ENCODE peak calls at places on chromosome 1, in eight cellular contexts. One of them, this sample, is unnamed.

GRCh38 chr1:53376742-53377437 is 49.0 kb upstream of the LRP8 start:
- DNase-seq in T1000: no peak
- DNase-seq in mesendoderm: no peak
- DNase-seq in cardiac muscle cell: no peak
- DNase-seq in ovary: peak; percentile 1
- DNase-seq in NB4: no peak
- DNase-seq in activated T-helper 1 cell treated with anti-CD3 and anti-CD28 coated beads, Interleukin-2, amount 50 U/mL, for 16 hours: no peak
- DNase-seq in colonic mucosa: peak; percentile 5
- DNase-seq in this sample: peak; percentile 10

GRCh38 chr1:43073490-43074230 is 98.4 kb downstream of the EBNA1BP2 start:
- DNase-seq in T1000: peak; percentile 53
- DNase-seq in mesendoderm: peak; percentile 89
- DNase-seq in cardiac muscle cell: peak; percentile 83
- DNase-seq in ovary: peak; percentile 70
- DNase-seq in NB4: peak; percentile 77
- DNase-seq in activated T-helper 1 cell treated with anti-CD3 and anti-CD28 coated beads, Interleukin-2, amount 50 U/mL, for 16 hours: peak; percentile 45
- DNase-seq in colonic mucosa: peak; percentile 83
- DNase-seq in this sample: peak; percentile 82

GRCh38 chr1:223123238-223123976 is 19.6 kb downstream of the TLR5 start:
- DNase-seq in T1000: no peak
- DNase-seq in mesendoderm: peak; percentile 81
- DNase-seq in cardiac muscle cell: peak; percentile 82
- DNase-seq in ovary: peak; percentile 70
- DNase-seq in NB4: peak; percentile 71
- DNase-seq in activated T-helper 1 cell treated with anti-CD3 and anti-CD28 coated beads, Interleukin-2, amount 50 U/mL, for 16 hours: peak; percentile 53
- DNase-seq in colonic mucosa: peak; percentile 75
- DNase-seq in this sample: peak; percentile 71

GRCh38 chr1:231921951-231922350 is 295.4 kb downstream of the DISC1 start:
- DNase-seq in T1000: no peak
- DNase-seq in mesendoderm: no peak
- DNase-seq in cardiac muscle cell: no peak
- DNase-seq in ovary: no peak
- DNase-seq in NB4: no peak
- DNase-seq in activated T-helper 1 cell treated with anti-CD3 and anti-CD28 coated beads, Interleukin-2, amount 50 U/mL, for 16 hours: no peak
- DNase-seq in colonic mucosa: no peak
- DNase-seq in this sample: no peak

GRCh38 chr1:160373696-160374095 is 6.8 kb downstream of the NHLH1 start:
- DNase-seq in T1000: no peak
- DNase-seq in mesendoderm: no peak
- DNase-seq in cardiac muscle cell: peak; percentile 41
- DNase-seq in ovary: no peak
- DNase-seq in NB4: peak; percentile 45
- DNase-seq in activated T-helper 1 cell treated with anti-CD3 and anti-CD28 coated beads, Interleukin-2, amount 50 U/mL, for 16 hours: no peak
- DNase-seq in colonic mucosa: no peak
- DNase-seq in this sample: no peak

GRCh38 chr1:232578681-232579195 is 51.2 kb downstream of the SIPA1L2 start:
- DNase-seq in T1000: no peak
- DNase-seq in mesendoderm: peak; percentile 92
- DNase-seq in cardiac muscle cell: no peak
- DNase-seq in ovary: no peak
- DNase-seq in NB4: peak; percentile 20
- DNase-seq in activated T-helper 1 cell treated with anti-CD3 and anti-CD28 coated beads, Interleukin-2, amount 50 U/mL, for 16 hours: no peak
- DNase-seq in colonic mucosa: no peak
- DNase-seq in this sample: no peak

GRCh38 chr1:5991784-5992033 is 516 bp downstream of the NPHP4 start:
- DNase-seq in T1000: no peak
- DNase-seq in mesendoderm: peak; percentile 45
- DNase-seq in cardiac muscle cell: no peak
- DNase-seq in ovary: no peak
- DNase-seq in NB4: no peak
- DNase-seq in activated T-helper 1 cell treated with anti-CD3 and anti-CD28 coated beads, Interleukin-2, amount 50 U/mL, for 16 hours: no peak
- DNase-seq in colonic mucosa: no peak
- DNase-seq in this sample: no peak

GRCh38 chr1:56920551-56920950 is 45.3 kb downstream of the C8B start:
- DNase-seq in T1000: no peak
- DNase-seq in mesendoderm: no peak
- DNase-seq in cardiac muscle cell: no peak
- DNase-seq in ovary: no peak
- DNase-seq in NB4: no peak
- DNase-seq in activated T-helper 1 cell treated with anti-CD3 and anti-CD28 coated beads, Interleukin-2, amount 50 U/mL, for 16 hours: no peak
- DNase-seq in colonic mucosa: no peak
- DNase-seq in this sample: no peak

GRCh38 chr1:110672753-110673108 is 2.0 kb downstream of the KCNA3 start:
- DNase-seq in T1000: no peak
- DNase-seq in mesendoderm: no peak
- DNase-seq in cardiac muscle cell: no peak
- DNase-seq in ovary: no peak
- DNase-seq in NB4: no peak
- DNase-seq in activated T-helper 1 cell treated with anti-CD3 and anti-CD28 coated beads, Interleukin-2, amount 50 U/mL, for 16 hours: no peak
- DNase-seq in colonic mucosa: no peak
- DNase-seq in this sample: no peak

GRCh38 chr1:219503549-219503948 is 109.4 kb downstream of the ZC3H11B start:
- DNase-seq in T1000: no peak
- DNase-seq in mesendoderm: no peak
- DNase-seq in cardiac muscle cell: no peak
- DNase-seq in ovary: no peak
- DNase-seq in NB4: no peak
- DNase-seq in activated T-helper 1 cell treated with anti-CD3 and anti-CD28 coated beads, Interleukin-2, amount 50 U/mL, for 16 hours: no peak
- DNase-seq in colonic mucosa: no peak
- DNase-seq in this sample: no peak

GRCh38 chr1:172089768-172090510 is 248.6 kb downstream of the DNM3 start:
- DNase-seq in T1000: no peak
- DNase-seq in mesendoderm: peak; percentile 74
- DNase-seq in cardiac muscle cell: peak; percentile 63
- DNase-seq in ovary: peak; percentile 41
- DNase-seq in NB4: peak; percentile 6
- DNase-seq in activated T-helper 1 cell treated with anti-CD3 and anti-CD28 coated beads, Interleukin-2, amount 50 U/mL, for 16 hours: peak; percentile 24
- DNase-seq in colonic mucosa: peak; percentile 70
- DNase-seq in this sample: peak; percentile 78

This sample was measured in stomach.